ENCODE peak calls at places on chromosomes 2 and 18, in six cellular contexts. One of them, this sample, is unnamed. For H3K9me3, the result is how much of the 10 kb centered on the place peaks cover.

GRCh38 chr18:58789856-58790255 is 74.8 kb upstream of the ZNF532 start:
- DNase-seq in pancreas: no peak
- DNase-seq in left ventricle myocardium inferior: no peak
- DNase-seq in tibial artery: no peak
- DNase-seq in CD8-positive, alpha-beta T cell: no peak
- DNase-seq in mammary epithelial cell: no peak
- DNase-seq in this sample: no peak

GRCh38 chr2:65300134-65300771 is 72.6 kb downstream of the ACTR2 start:
- DNase-seq in pancreas: no peak
- DNase-seq in left ventricle myocardium inferior: peak
- DNase-seq in tibial artery: peak
- DNase-seq in CD8-positive, alpha-beta T cell: no peak
- DNase-seq in mammary epithelial cell: no peak
- DNase-seq in this sample: no peak

GRCh38 chr18:26422472-26423162 is 125.7 kb downstream of the KCTD1 start:
- DNase-seq in pancreas: no peak
- DNase-seq in left ventricle myocardium inferior: no peak
- DNase-seq in tibial artery: no peak
- DNase-seq in CD8-positive, alpha-beta T cell: no peak
- DNase-seq in mammary epithelial cell: no peak
- DNase-seq in this sample: no peak

GRCh38 chr2:229780856-229781773 is 66.8 kb upstream of the DNER start:
- DNase-seq in pancreas: no peak
- DNase-seq in left ventricle myocardium inferior: no peak
- DNase-seq in tibial artery: no peak
- DNase-seq in CD8-positive, alpha-beta T cell: no peak
- DNase-seq in mammary epithelial cell: peak
- DNase-seq in this sample: peak

GRCh38 chr2:9110346-9110884 is 96.2 kb upstream of the ASAP2 start:
- DNase-seq in pancreas: no peak
- DNase-seq in left ventricle myocardium inferior: no peak
- DNase-seq in tibial artery: no peak
- DNase-seq in CD8-positive, alpha-beta T cell: no peak
- DNase-seq in mammary epithelial cell: no peak
- DNase-seq in this sample: no peak

GRCh38 chr18:34848156-34848555 is 138.1 kb downstream of the DTNA start:
- DNase-seq in pancreas: no peak
- DNase-seq in left ventricle myocardium inferior: no peak
- DNase-seq in tibial artery: no peak
- DNase-seq in CD8-positive, alpha-beta T cell: no peak
- DNase-seq in mammary epithelial cell: no peak
- DNase-seq in this sample: no peak

GRCh38 chr2:36178384-36178783 is 177.2 kb upstream of the CRIM1 start:
- DNase-seq in pancreas: no peak
- DNase-seq in left ventricle myocardium inferior: no peak
- DNase-seq in tibial artery: no peak
- DNase-seq in CD8-positive, alpha-beta T cell: no peak
- DNase-seq in mammary epithelial cell: peak
- DNase-seq in this sample: no peak

GRCh38 chr18:8140841-8141501 is 468.3 kb upstream of the RAB12 start:
- DNase-seq in pancreas: no peak
- DNase-seq in left ventricle myocardium inferior: peak
- DNase-seq in tibial artery: no peak
- DNase-seq in CD8-positive, alpha-beta T cell: no peak
- DNase-seq in mammary epithelial cell: peak
- DNase-seq in this sample: no peak

GRCh38 chr2:238496756-238497609 is 70.3 kb downstream of the ASB1 start:
- DNase-seq in pancreas: no peak
- DNase-seq in left ventricle myocardium inferior: no peak
- DNase-seq in tibial artery: no peak
- DNase-seq in CD8-positive, alpha-beta T cell: no peak
- DNase-seq in mammary epithelial cell: no peak
- DNase-seq in this sample: no peak

GRCh38 chr2:238515411-238515810 is 88.7 kb downstream of the ASB1 start:
- DNase-seq in pancreas: no peak
- DNase-seq in left ventricle myocardium inferior: no peak
- DNase-seq in tibial artery: no peak
- DNase-seq in CD8-positive, alpha-beta T cell: no peak
- DNase-seq in mammary epithelial cell: no peak
- DNase-seq in this sample: no peak

GRCh38 chr2:236166781-236167296 is 1.3 kb downstream of the GBX2 start:
- DNase-seq in pancreas: no peak
- DNase-seq in left ventricle myocardium inferior: no peak
- DNase-seq in tibial artery: no peak
- DNase-seq in CD8-positive, alpha-beta T cell: no peak
- DNase-seq in mammary epithelial cell: no peak
- DNase-seq in this sample: no peak

GRCh38 chr2:46003912-46004473 is 293.2 kb upstream of the EPAS1 start:
- DNase-seq in pancreas: no peak
- DNase-seq in left ventricle myocardium inferior: no peak
- DNase-seq in tibial artery: no peak
- DNase-seq in CD8-positive, alpha-beta T cell: no peak
- DNase-seq in mammary epithelial cell: no peak
- DNase-seq in this sample: peak

GRCh38 chr2:238712011-238712410 is 135.9 kb upstream of the TWIST2 start:
- DNase-seq in pancreas: no peak
- DNase-seq in left ventricle myocardium inferior: no peak
- DNase-seq in tibial artery: no peak
- DNase-seq in CD8-positive, alpha-beta T cell: no peak
- DNase-seq in mammary epithelial cell: no peak
- DNase-seq in this sample: no peak

GRCh38 chr2:19532797-19533196 is 174.4 kb upstream of the OSR1 start:
- DNase-seq in pancreas: no peak
- DNase-seq in left ventricle myocardium inferior: no peak
- DNase-seq in tibial artery: no peak
- DNase-seq in CD8-positive, alpha-beta T cell: no peak
- DNase-seq in mammary epithelial cell: peak
- DNase-seq in this sample: no peak

GRCh38 chr2:232890896-232891601 is 21.0 kb downstream of the SNORC start:
- DNase-seq in pancreas: peak
- DNase-seq in left ventricle myocardium inferior: peak
- DNase-seq in tibial artery: peak
- DNase-seq in CD8-positive, alpha-beta T cell: no peak
- DNase-seq in mammary epithelial cell: peak
- DNase-seq in this sample: no peak

GRCh38 chr18:24076950-24077349 is 61.9 kb upstream of the CABYR start:
- DNase-seq in pancreas: no peak
- DNase-seq in left ventricle myocardium inferior: no peak
- DNase-seq in tibial artery: no peak
- DNase-seq in CD8-positive, alpha-beta T cell: no peak
- DNase-seq in mammary epithelial cell: no peak
- DNase-seq in this sample: no peak

GRCh38 chr2:201360256-201360655 is 3.1 kb upstream of the FLACC1 start:
- DNase-seq in pancreas: no peak
- DNase-seq in left ventricle myocardium inferior: no peak
- DNase-seq in tibial artery: no peak
- DNase-seq in CD8-positive, alpha-beta T cell: no peak
- DNase-seq in mammary epithelial cell: no peak
- DNase-seq in this sample: no peak

GRCh38 chr2:54787270-54787669 is 63.8 kb downstream of the EML6 start:
- DNase-seq in pancreas: no peak
- DNase-seq in left ventricle myocardium inferior: no peak
- DNase-seq in tibial artery: no peak
- DNase-seq in CD8-positive, alpha-beta T cell: no peak
- DNase-seq in mammary epithelial cell: no peak
- DNase-seq in this sample: no peak

GRCh38 chr2:65071499-65072180 is 15.4 kb downstream of the CEP68 start:
- DNase-seq in pancreas: no peak
- DNase-seq in left ventricle myocardium inferior: no peak
- DNase-seq in tibial artery: no peak
- DNase-seq in CD8-positive, alpha-beta T cell: no peak
- DNase-seq in mammary epithelial cell: peak
- DNase-seq in this sample: no peak

GRCh38 chr2:128282976-128283810 is 35.5 kb downstream of the HS6ST1 start:
- DNase-seq in pancreas: peak
- DNase-seq in left ventricle myocardium inferior: peak
- DNase-seq in tibial artery: no peak
- DNase-seq in CD8-positive, alpha-beta T cell: no peak
- DNase-seq in mammary epithelial cell: no peak
- DNase-seq in this sample: no peak

GRCh38 chr2:8030694-8031303 is 651.1 kb upstream of the ID2 start:
- DNase-seq in pancreas: no peak
- DNase-seq in left ventricle myocardium inferior: no peak
- DNase-seq in tibial artery: no peak
- DNase-seq in CD8-positive, alpha-beta T cell: no peak
- DNase-seq in mammary epithelial cell: peak
- DNase-seq in this sample: no peak

GRCh38 chr18:35782926-35783325 is 189.6 kb upstream of the RMP24 start:
- DNase-seq in pancreas: no peak
- DNase-seq in left ventricle myocardium inferior: no peak
- DNase-seq in tibial artery: no peak
- DNase-seq in CD8-positive, alpha-beta T cell: no peak
- DNase-seq in mammary epithelial cell: peak
- DNase-seq in this sample: no peak

GRCh38 chr2:75099521-75099922 is 99.8 kb downstream of the TACR1 start:
- DNase-seq in pancreas: no peak
- DNase-seq in left ventricle myocardium inferior: no peak
- DNase-seq in tibial artery: no peak
- DNase-seq in CD8-positive, alpha-beta T cell: no peak
- DNase-seq in mammary epithelial cell: peak
- DNase-seq in this sample: no peak

GRCh38 chr2:229372207-229372606 is 101.1 kb upstream of the PID1 start:
- DNase-seq in pancreas: no peak
- DNase-seq in left ventricle myocardium inferior: no peak
- DNase-seq in tibial artery: no peak
- DNase-seq in CD8-positive, alpha-beta T cell: no peak
- DNase-seq in mammary epithelial cell: no peak
- DNase-seq in this sample: no peak

DNA sequence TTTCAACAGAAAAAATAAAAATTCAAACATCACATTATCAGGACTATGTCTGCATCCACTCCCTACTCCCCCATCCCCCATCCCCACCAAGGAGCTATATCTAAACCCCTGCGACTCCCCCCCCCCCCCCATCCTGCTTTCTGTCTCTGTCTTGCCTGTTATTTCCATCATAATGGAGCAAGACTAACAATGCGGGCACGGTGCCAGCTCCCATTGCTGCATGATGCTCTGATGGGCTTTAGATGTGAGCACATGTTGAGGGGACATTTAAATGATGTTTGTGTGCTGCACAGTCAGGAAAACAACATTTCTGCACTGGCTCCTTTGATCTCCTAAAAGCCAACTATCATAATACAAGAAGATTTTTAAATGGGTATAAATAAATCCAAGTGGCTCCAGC is 644.2 kb upstream of the SETBP1 start:
- DNase-seq in pancreas: peak
- DNase-seq in left ventricle myocardium inferior: peak
- DNase-seq in tibial artery: no peak
- DNase-seq in CD8-positive, alpha-beta T cell: no peak
- DNase-seq in mammary epithelial cell: no peak
- DNase-seq in this sample: no peak
- H3K9me3 ChIP-seq in pancreas: under half
- H3K9me3 ChIP-seq in left ventricle myocardium inferior: under half
- H3K9me3 ChIP-seq in tibial artery: under half
- H3K9me3 ChIP-seq in CD8-positive, alpha-beta T cell: under half
- H3K9me3 ChIP-seq in mammary epithelial cell: under half
- H3K9me3 ChIP-seq in this sample: under half

GRCh38 chr18:27860701-27861107 is 316.2 kb downstream of the CDH2 start:
- DNase-seq in pancreas: no peak
- DNase-seq in left ventricle myocardium inferior: peak
- DNase-seq in tibial artery: no peak
- DNase-seq in CD8-positive, alpha-beta T cell: no peak
- DNase-seq in mammary epithelial cell: peak
- DNase-seq in this sample: no peak

GRCh38 chr18:27863780-27864430 is 313.0 kb downstream of the CDH2 start:
- DNase-seq in pancreas: no peak
- DNase-seq in left ventricle myocardium inferior: no peak
- DNase-seq in tibial artery: no peak
- DNase-seq in CD8-positive, alpha-beta T cell: no peak
- DNase-seq in mammary epithelial cell: no peak
- DNase-seq in this sample: no peak

GRCh38 chr18:27860011-27860410 is 316.9 kb downstream of the CDH2 start:
- DNase-seq in pancreas: no peak
- DNase-seq in left ventricle myocardium inferior: no peak
- DNase-seq in tibial artery: no peak
- DNase-seq in CD8-positive, alpha-beta T cell: no peak
- DNase-seq in mammary epithelial cell: peak
- DNase-seq in this sample: no peak

GRCh38 chr18:27862056-27862682 is 314.8 kb downstream of the CDH2 start:
- DNase-seq in pancreas: no peak
- DNase-seq in left ventricle myocardium inferior: no peak
- DNase-seq in tibial artery: no peak
- DNase-seq in CD8-positive, alpha-beta T cell: no peak
- DNase-seq in mammary epithelial cell: no peak
- DNase-seq in this sample: no peak

GRCh38 chr18:27861539-27861938 is 315.4 kb downstream of the CDH2 start:
- DNase-seq in pancreas: no peak
- DNase-seq in left ventricle myocardium inferior: no peak
- DNase-seq in tibial artery: no peak
- DNase-seq in CD8-positive, alpha-beta T cell: no peak
- DNase-seq in mammary epithelial cell: no peak
- DNase-seq in this sample: no peak
- TF ChIP-seq CTCF in pancreas: no peak
- TF ChIP-seq CTCF in left ventricle myocardium inferior: no peak
- TF ChIP-seq CTCF in tibial artery: no peak
- TF ChIP-seq CTCF in CD8-positive, alpha-beta T cell: no peak
- TF ChIP-seq CTCF in mammary epithelial cell: no peak
- TF ChIP-seq CTCF in this sample: no peak

GRCh38 chr2:172535119-172535518 is 20.8 kb upstream of the PDK1 start:
- DNase-seq in pancreas: no peak
- DNase-seq in left ventricle myocardium inferior: no peak
- DNase-seq in tibial artery: no peak
- DNase-seq in CD8-positive, alpha-beta T cell: no peak
- DNase-seq in mammary epithelial cell: no peak
- DNase-seq in this sample: no peak

GRCh38 chr2:172533687-172534086 is 22.2 kb upstream of the PDK1 start:
- DNase-seq in pancreas: no peak
- DNase-seq in left ventricle myocardium inferior: no peak
- DNase-seq in tibial artery: no peak
- DNase-seq in CD8-positive, alpha-beta T cell: no peak
- DNase-seq in mammary epithelial cell: no peak
- DNase-seq in this sample: no peak

GRCh38 chr2:172525601-172526000 is 30.3 kb upstream of the PDK1 start:
- DNase-seq in pancreas: no peak
- DNase-seq in left ventricle myocardium inferior: no peak
- DNase-seq in tibial artery: no peak
- DNase-seq in CD8-positive, alpha-beta T cell: no peak
- DNase-seq in mammary epithelial cell: no peak
- DNase-seq in this sample: no peak

GRCh38 chr2:172531309-172531708 is 24.6 kb upstream of the PDK1 start:
- DNase-seq in pancreas: no peak
- DNase-seq in left ventricle myocardium inferior: no peak
- DNase-seq in tibial artery: no peak
- DNase-seq in CD8-positive, alpha-beta T cell: no peak
- DNase-seq in mammary epithelial cell: no peak
- DNase-seq in this sample: no peak
- H3K9me3 ChIP-seq in pancreas: under half
- H3K9me3 ChIP-seq in left ventricle myocardium inferior: under half
- H3K9me3 ChIP-seq in tibial artery: under half
- H3K9me3 ChIP-seq in CD8-positive, alpha-beta T cell: under half
- H3K9me3 ChIP-seq in mammary epithelial cell: under half
- H3K9me3 ChIP-seq in this sample: under half

DNA sequence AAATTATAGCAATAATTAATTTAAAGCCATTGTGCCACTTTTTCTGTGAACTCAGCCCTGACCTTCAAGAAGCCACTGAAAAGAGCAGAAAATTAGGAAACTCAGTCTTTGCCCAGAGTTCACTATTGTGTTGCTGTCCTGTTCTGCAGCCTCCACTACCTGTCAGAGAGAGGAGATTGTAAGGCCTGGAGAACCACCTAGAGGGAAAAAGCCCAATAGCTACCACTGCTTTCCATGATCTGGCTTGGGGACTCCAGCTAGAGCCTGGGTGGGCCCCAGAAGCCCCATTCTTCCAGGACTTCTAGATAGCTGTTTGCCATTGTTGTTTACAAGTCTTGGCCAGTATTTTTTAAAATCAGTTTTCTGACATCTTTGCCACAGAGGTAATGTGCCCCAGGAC is 176.1 kb upstream of the KLF7 start:
- DNase-seq in pancreas: no peak
- DNase-seq in left ventricle myocardium inferior: no peak
- DNase-seq in tibial artery: no peak
- DNase-seq in CD8-positive, alpha-beta T cell: no peak
- DNase-seq in mammary epithelial cell: no peak
- DNase-seq in this sample: no peak
- TF ChIP-seq CTCF in pancreas: no peak
- TF ChIP-seq CTCF in left ventricle myocardium inferior: peak
- TF ChIP-seq CTCF in tibial artery: no peak
- TF ChIP-seq CTCF in CD8-positive, alpha-beta T cell: no peak
- TF ChIP-seq CTCF in mammary epithelial cell: peak
- TF ChIP-seq CTCF in this sample: peak

This sample was measured in AG04450.